ENCODE peak calls at places on chromosomes 5 and 9, in five cellular contexts. I is ovary, A is heart right ventricle, S is SK-N-SH, B is mammary epithelial cell. Y is an unnamed sample. For H3K36me3, the result is how much of the 10 kb centered on the place peaks cover.

GRCh38 chr9:125544988-125545651 is 161.9 kb downstream of the MAPKAP1 start:
- DNase-seq in I (peak), A (no peak), S (no peak), B (no peak), Y (no peak)

GRCh38 chr5:50965621-50966362 is 299.4 kb downstream of the PARP8 start:
- DNase-seq in I (no peak), A (no peak), S (peak), B (no peak), Y (no peak)

GRCh38 chr5:158064331-158065123 is 205.6 kb upstream of the CLINT1 start:
- DNase-seq in I (no peak), A (no peak), S (no peak), B (no peak), Y (no peak)

GRCh38 chr9:70480405-70480980 is 66.0 kb upstream of the KLF9 start:
- DNase-seq in I (peak), A (peak), S (peak), B (peak), Y (peak)

GRCh38 chr5:122844916-122845252 is 529 bp upstream of the SNX24 start:
- DNase-seq in I (no peak), A (no peak), S (no peak), B (no peak), Y (no peak)

GRCh38 chr5:137945825-137946224 is 56.6 kb downstream of the PKD2L2 start:
- DNase-seq in I (no peak), A (no peak), S (no peak), B (no peak), Y (no peak)

GRCh38 chr9:15187589-15187988 is 119.4 kb downstream of the TTC39B start:
- DNase-seq in I (no peak), A (no peak), S (no peak), B (no peak), Y (no peak)

GRCh38 chr5:140827704-140828401 is at the start of gene PCDHA6:
- DNase-seq in I (no peak), A (no peak), S (no peak), B (no peak), Y (no peak)

GRCh38 chr5:38926121-38926520 is 80.3 kb downstream of the OSMR start:
- DNase-seq in I (no peak), A (no peak), S (no peak), B (no peak), Y (no peak)

GRCh38 chr9:32525506-32525905 is 490 bp downstream of the RIGI start:
- DNase-seq in I (no peak), A (no peak), S (no peak), B (no peak), Y (no peak)

GRCh38 chr9:81535542-81536241 is 153.7 kb downstream of the TLE1 start:
- DNase-seq in I (no peak), A (no peak), S (no peak), B (no peak), Y (no peak)

GRCh38 chr5:57825026-57825683 is 342.5 kb upstream of the ACTBL2 start:
- DNase-seq in I (no peak), A (no peak), S (no peak), B (peak), Y (no peak)

GRCh38 chr9:132169672-132170392 is 8.0 kb downstream of the NTNG2 start:
- DNase-seq in I (no peak), A (no peak), S (peak), B (peak), Y (no peak)

GRCh38 chr9:116005267-116005666 is 148.3 kb upstream of the PAPPA start:
- DNase-seq in I (no peak), A (no peak), S (peak), B (no peak), Y (no peak)

GRCh38 chr9:84750152-84750865 is 80.8 kb downstream of the NTRK2 start:
- DNase-seq in I (no peak), A (no peak), S (no peak), B (peak), Y (no peak)

GRCh38 chr9:135663857-135664256 is 748 bp downstream of the LCN9 start:
- DNase-seq in I (no peak), A (no peak), S (peak), B (no peak), Y (no peak)

GRCh38 chr9:589723-590122 is 251.8 kb upstream of the DMRT1 start:
- DNase-seq in I (no peak), A (no peak), S (no peak), B (peak), Y (no peak)

GRCh38 chr5:5626412-5626811 is 203.9 kb downstream of the ICE1 start:
- DNase-seq in I (no peak), A (no peak), S (no peak), B (no peak), Y (no peak)

GRCh38 chr5:2747372-2748179 is 3.9 kb downstream of the IRX2 start:
- DNase-seq in I (no peak), A (no peak), S (no peak), B (peak), Y (no peak)

GRCh38 chr9:120616961-120617636 is 37.1 kb upstream of the CDK5RAP2 start:
- DNase-seq in I (no peak), A (no peak), S (no peak), B (no peak), Y (no peak)

GRCh38 chr9:70478963-70479641 is 64.6 kb upstream of the KLF9 start:
- DNase-seq in I (no peak), A (no peak), S (no peak), B (no peak), Y (peak)

GRCh38 chr5:93381057-93381456 is 200.0 kb downstream of the NR2F1-AS1 start:
- DNase-seq in I (no peak), A (no peak), S (no peak), B (no peak), Y (no peak)

GRCh38 chr9:33076031-33076359 is 479 bp downstream of the SMU1 start:
- DNase-seq in I (no peak), A (no peak), S (no peak), B (peak), Y (no peak)

GRCh38 chr9:127612993-127613954 is 1.2 kb downstream of the STXBP1 start:
- DNase-seq in I (peak), A (peak), S (peak), B (peak), Y (peak)

GRCh38 chr5:138037907-138038633 is 5.2 kb upstream of the FAM13B start:
- DNase-seq in I (no peak), A (no peak), S (no peak), B (no peak), Y (no peak)

GRCh38 chr9:2427016-2427891 is 194.3 kb upstream of the VLDLR start:
- DNase-seq in I (no peak), A (no peak), S (no peak), B (peak), Y (peak)

GRCh38 chr9:93820667-93821306 is 134.4 kb downstream of the BARX1 start:
- DNase-seq in I (no peak), A (no peak), S (peak), B (no peak), Y (no peak)
- TF ChIP-seq CTCF in I (no peak), A (no peak), S (no peak), B (no peak), Y (no peak)

GRCh38 chr9:124046189-124046588 is 34.6 kb downstream of the LHX2 start:
- DNase-seq in I (no peak), A (no peak), S (no peak), B (no peak), Y (no peak)
- H3K27ac ChIP-seq in I (no peak), A (no peak), S (no peak), B (no peak), Y (no peak)

GRCh38 chr9:89388868-89389177 is 70.5 kb downstream of the SECISBP2 start:
- DNase-seq in I (no peak), A (no peak), S (no peak), B (no peak), Y (no peak)
- H3K36me3 ChIP-seq in I (under half), A (half or more), S (under half), B (under half), Y (under half)

GRCh38 chr9:130428096-130428665 is 16.6 kb upstream of the ASS1 start:
- DNase-seq in I (no peak), A (no peak), S (no peak), B (no peak), Y (no peak)

GRCh38 chr9:130426467-130426773 is 18.3 kb upstream of the ASS1 start:
- DNase-seq in I (no peak), A (no peak), S (no peak), B (no peak), Y (no peak)

GRCh38 chr9:130425741-130426466 is 18.9 kb upstream of the ASS1 start:
- DNase-seq in I (no peak), A (no peak), S (no peak), B (no peak), Y (no peak)

GRCh38 chr9:130427326-130427725 is 17.4 kb upstream of the ASS1 start:
- DNase-seq in I (no peak), A (no peak), S (no peak), B (no peak), Y (peak)

GRCh38 chr9:130426883-130427282 is 17.9 kb upstream of the ASS1 start:
- DNase-seq in I (no peak), A (peak), S (no peak), B (peak), Y (no peak)
- TF ChIP-seq CTCF in I (no peak), A (no peak), S (no peak), B (no peak), Y (no peak)

DNA sequence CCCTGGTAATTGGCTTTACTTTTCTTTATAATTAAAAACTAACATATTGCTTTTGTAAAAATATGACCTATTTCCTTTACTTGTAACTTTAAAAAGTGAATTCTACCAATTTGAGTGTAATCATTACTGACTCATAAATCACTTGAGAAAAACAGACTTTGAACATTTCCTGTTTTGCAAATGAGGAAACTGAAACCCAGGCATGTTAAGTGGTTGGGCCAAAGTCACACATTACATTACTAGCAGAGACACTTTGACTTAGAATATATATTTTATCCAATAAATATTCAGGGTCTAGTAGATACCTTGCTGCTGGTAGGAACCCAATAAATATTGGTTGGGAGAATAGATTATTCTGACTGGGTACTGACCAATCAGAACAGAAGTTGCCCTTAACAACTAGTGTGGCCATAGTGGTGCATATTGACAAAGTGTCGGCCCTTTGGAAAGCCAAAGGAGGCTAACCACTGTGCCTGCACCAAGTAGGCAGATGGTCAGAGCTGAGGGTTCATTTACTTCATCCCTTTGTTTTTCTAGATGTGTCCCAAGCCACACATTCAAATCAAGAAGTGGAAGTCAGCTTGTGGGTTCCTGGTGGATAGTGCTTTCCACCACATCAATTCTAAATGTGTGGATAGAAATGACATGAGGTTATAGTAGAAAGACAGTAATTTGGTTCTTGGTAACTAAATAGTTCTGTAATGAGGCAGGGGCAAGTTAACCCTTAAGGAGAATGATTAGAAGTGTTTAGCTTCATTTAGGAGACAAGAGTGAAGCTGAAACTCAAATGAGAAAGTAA is 365.2 kb upstream of the RIOK2 start:
- DNase-seq in I (no peak), A (no peak), S (no peak), B (no peak), Y (no peak)
- H3K27ac ChIP-seq in I (no peak), A (peak), S (no peak), B (no peak), Y (no peak)

DNA sequence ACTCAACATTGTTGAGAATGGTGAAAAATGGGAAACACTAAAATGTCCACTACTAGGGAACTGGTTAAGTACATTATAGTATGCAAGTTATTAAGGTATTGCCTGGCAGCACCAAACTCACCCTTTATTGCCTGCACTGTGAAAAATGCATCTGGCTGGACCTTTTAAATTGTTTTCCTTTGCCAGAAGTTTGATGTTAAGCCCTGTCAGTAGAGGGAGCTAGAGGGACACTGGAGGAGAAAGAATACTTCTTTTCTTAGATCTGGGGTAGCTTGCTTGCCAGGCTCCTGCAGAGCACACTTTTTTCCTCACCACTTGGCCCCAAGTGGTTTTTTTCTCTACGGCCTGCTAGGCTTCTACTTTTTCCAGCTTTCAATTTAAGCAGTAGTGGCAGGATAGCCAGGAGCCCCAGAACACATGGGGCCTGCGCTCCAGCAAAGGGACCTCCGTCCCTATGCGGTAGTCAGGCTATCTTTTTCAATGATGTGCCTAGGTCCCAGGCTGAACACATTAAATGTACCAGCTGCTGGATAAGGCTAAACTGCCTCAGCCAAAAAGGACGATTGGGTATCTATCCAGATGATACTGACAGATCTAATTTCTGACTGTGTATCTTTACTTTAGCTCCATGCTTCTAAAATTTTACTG is 8.0 kb upstream of the HABP4 start:
- DNase-seq in I (no peak), A (no peak), S (no peak), B (peak), Y (no peak)
- H3K36me3 ChIP-seq in I (under half), A (under half), S (under half), B (under half), Y (under half)

GRCh38 chr5:106843812-106844416 is 826.8 kb downstream of the EFNA5 start:
- DNase-seq in I (no peak), A (no peak), S (no peak), B (peak), Y (no peak)
- TF ChIP-seq CTCF in I (no peak), A (no peak), S (peak), B (peak), Y (no peak)

GRCh38 chr5:139635191-139635590 is 13.0 kb upstream of the CXXC5 start:
- DNase-seq in I (no peak), A (no peak), S (no peak), B (no peak), Y (peak)
- H3K27ac ChIP-seq in I (no peak), A (no peak), S (peak), B (no peak), Y (peak)

Y was measured in pancreas.